ENCODE peak calls at places on chromosomes 3 and 15, in four cellular contexts. F is sigmoid colon, V is stomach, D is GM12878. C is an unnamed sample.

GRCh38 chr3:31613131-31613626 is 80.5 kb downstream of the STT3B start:
- DNase-seq in F (no peak), V (no peak), D (no peak), C (no peak)

GRCh38 chr15:96626936-96627577 is 296.6 kb downstream of the NR2F2 start:
- DNase-seq in F (no peak), V (no peak), D (no peak), C (no peak)

GRCh38 chr3:186534113-186534669 is 10.0 kb downstream of the CRYGS start:
- DNase-seq in F (no peak), V (no peak), D (peak; percentile 95), C (no peak)

GRCh38 chr15:76286231-76286879 is 24.9 kb downstream of the ETFA start:
- DNase-seq in F (no peak), V (no peak), D (peak; percentile 28), C (no peak)

GRCh38 chr15:71807691-71808091 is 2.7 kb upstream of the NR2E3 start:
- DNase-seq in F (no peak), V (no peak), D (no peak), C (no peak)

GRCh38 chr15:63727542-63727941 is 106.2 kb downstream of the HERC1 start:
- DNase-seq in F (no peak), V (no peak), D (no peak), C (no peak)

GRCh38 chr15:44726136-44726535 is 10.2 kb upstream of the TRIM69 start:
- DNase-seq in F (no peak), V (no peak), D (no peak), C (no peak)

GRCh38 chr15:25690673-25691543 is 172.2 kb downstream of the ATP10A start:
- DNase-seq in F (peak; percentile 55), V (no peak), D (no peak), C (peak; percentile 55)

GRCh38 chr3:75396316-75396802 is 267.8 kb upstream of the FRG2C start:
- DNase-seq in F (no peak), V (no peak), D (no peak), C (no peak)

GRCh38 chr3:71380096-71380495 is 203.4 kb downstream of the FOXP1 start:
- DNase-seq in F (no peak), V (no peak), D (no peak), C (no peak)

GRCh38 chr15:48645558-48646330 is at the start of gene FBN1:
- DNase-seq in F (peak; percentile 90), V (peak; percentile 31), D (peak; percentile 33), C (peak; percentile 24)

GRCh38 chr15:39704684-39705083 is 78.0 kb downstream of the FSIP1 start:
- DNase-seq in F (no peak), V (no peak), D (no peak), C (no peak)

GRCh38 chr3:54120657-54121403 is 1.5 kb upstream of the CACNA2D3 start:
- DNase-seq in F (peak; percentile 70), V (peak; percentile 27), D (no peak), C (no peak)

GRCh38 chr15:79023546-79023890 is 67.1 kb downstream of the RASGRF1 start:
- DNase-seq in F (no peak), V (no peak), D (no peak), C (no peak)

GRCh38 chr15:65344909-65345275 is 32.9 kb downstream of the IGDCC3 start:
- DNase-seq in F (no peak), V (no peak), D (no peak), C (no peak)

GRCh38 chr3:188526057-188526456 is 372.1 kb downstream of the LPP start:
- DNase-seq in F (peak; percentile 75), V (no peak), D (no peak), C (no peak)

GRCh38 chr15:23648920-23649515 is 1.4 kb upstream of the MAGEL2 start:
- DNase-seq in F (no peak), V (peak; percentile 48), D (no peak), C (no peak)

GRCh38 chr15:44340410-44340809 is 51.9 kb downstream of the GOLM2 start:
- DNase-seq in F (no peak), V (no peak), D (no peak), C (peak; percentile 34)

GRCh38 chr3:32684029-32684799 is 774 bp upstream of the CNOT10 start:
- DNase-seq in F (no peak), V (no peak), D (no peak), C (no peak)

GRCh38 chr15:100686021-100686724 is 83.8 kb downstream of the ASB7 start:
- DNase-seq in F (peak; percentile 79), V (no peak), D (no peak), C (no peak)

GRCh38 chr15:96398769-96399168 is 68.3 kb downstream of the NR2F2 start:
- DNase-seq in F (no peak), V (no peak), D (no peak), C (no peak)

GRCh38 chr3:116083686-116084085 is 361.6 kb downstream of the LSAMP start:
- DNase-seq in F (no peak), V (no peak), D (no peak), C (no peak)

GRCh38 chr15:31294067-31294466 is 32.6 kb upstream of the KLF13 start:
- DNase-seq in F (no peak), V (peak; percentile 8), D (no peak), C (no peak)

GRCh38 chr3:72177075-72178050 is 392.4 kb upstream of the PROK2 start:
- DNase-seq in F (peak; percentile 78), V (peak; percentile 28), D (no peak), C (peak; percentile 81)

GRCh38 chr3:147699175-147699838 is 290.1 kb downstream of the ZIC1 start:
- DNase-seq in F (no peak), V (no peak), D (no peak), C (no peak)

GRCh38 chr3:130393594-130393993 is 48.1 kb downstream of the COL6A5 start:
- DNase-seq in F (no peak), V (no peak), D (no peak), C (no peak)

GRCh38 chr15:31338318-31338878 is 11.8 kb downstream of the KLF13 start:
- DNase-seq in F (peak; percentile 66), V (peak; percentile 62), D (no peak), C (no peak)

GRCh38 chr3:48990636-48991421 is 788 bp downstream of the P4HTM start:
- DNase-seq in F (no peak), V (no peak), D (no peak), C (peak; percentile 42)

GRCh38 chr15:29688981-29689723 is 133.1 kb downstream of the TJP1 start:
- DNase-seq in F (no peak), V (no peak), D (no peak), C (no peak)

GRCh38 chr3:134367869-134368750 is 6.1 kb downstream of the AMOTL2 start:
- DNase-seq in F (peak; percentile 38), V (no peak), D (no peak), C (peak; percentile 14)
- TF ChIP-seq POLR2AphosphoS5 in F (no peak), V (no peak), D (no peak), C (no peak)

GRCh38 chr15:59186501-59186900 is 20.1 kb upstream of the LDHAL6B start:
- DNase-seq in F (no peak), V (no peak), D (no peak), C (no peak)

GRCh38 chr15:59189224-59189623 is 17.4 kb upstream of the LDHAL6B start:
- DNase-seq in F (no peak), V (no peak), D (no peak), C (no peak)

GRCh38 chr15:59194639-59195325 is 11.9 kb upstream of the LDHAL6B start:
- DNase-seq in F (no peak), V (no peak), D (no peak), C (no peak)

GRCh38 chr15:59190291-59190690 is 16.4 kb upstream of the LDHAL6B start:
- DNase-seq in F (no peak), V (no peak), D (no peak), C (no peak)

GRCh38 chr15:59191855-59192237 is 14.8 kb upstream of the LDHAL6B start:
- DNase-seq in F (no peak), V (no peak), D (no peak), C (no peak)
- TF ChIP-seq EP300 in F (no peak), V (no peak), D (no peak), C (no peak)

DNA sequence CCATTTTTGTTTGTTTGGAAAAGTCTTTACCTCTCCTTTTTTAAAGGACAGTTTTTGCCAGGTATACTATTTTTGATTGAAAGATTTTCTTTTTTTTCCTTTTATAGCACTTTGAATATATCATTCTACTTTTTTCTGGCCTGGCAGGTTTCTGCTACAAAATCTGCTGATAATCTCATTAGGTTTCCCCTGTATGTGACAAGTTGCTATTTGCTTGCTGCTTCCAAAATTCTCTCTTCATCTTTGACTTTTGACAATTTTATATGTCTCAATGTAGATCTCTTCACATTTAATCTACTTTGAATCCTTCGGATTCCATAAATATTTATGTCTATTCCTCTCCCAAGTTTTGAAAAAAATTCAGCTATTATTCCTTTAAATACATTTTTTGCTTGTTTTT is 838.5 kb downstream of the IGSF11 start:
- DNase-seq in F (no peak), V (no peak), D (no peak), C (no peak)
- H3K27ac ChIP-seq in F (no peak overlapping the region), V (no peak overlapping the region), D (no peak overlapping the region), C (no peak overlapping the region)

GRCh38 chr3:66702126-66702525 is 201.3 kb upstream of the LRIG1 start:
- DNase-seq in F (peak; percentile 90), V (no peak), D (no peak), C (no peak)
- TF ChIP-seq POLR2AphosphoS5 in F (peak; percentile 78), V (peak; percentile 33), D (no peak), C (no peak)

GRCh38 chr15:73052679-73053397 is 575 bp downstream of the NEO1 start:
- DNase-seq in F (peak; percentile 72), V (peak; percentile 29), D (no peak), C (peak; percentile 41)

GRCh38 chr15:73051402-73051810 is 857 bp upstream of the NEO1 start:
- DNase-seq in F (peak; percentile 79), V (peak; percentile 68), D (no peak), C (peak; percentile 60)

GRCh38 chr15:73050561-73051297 is 1.5 kb upstream of the NEO1 start:
- DNase-seq in F (no peak), V (no peak), D (no peak), C (no peak)

GRCh38 chr15:73053398-73053723 is 1.1 kb downstream of the NEO1 start:
- DNase-seq in F (no peak), V (no peak), D (no peak), C (no peak)

DNA sequence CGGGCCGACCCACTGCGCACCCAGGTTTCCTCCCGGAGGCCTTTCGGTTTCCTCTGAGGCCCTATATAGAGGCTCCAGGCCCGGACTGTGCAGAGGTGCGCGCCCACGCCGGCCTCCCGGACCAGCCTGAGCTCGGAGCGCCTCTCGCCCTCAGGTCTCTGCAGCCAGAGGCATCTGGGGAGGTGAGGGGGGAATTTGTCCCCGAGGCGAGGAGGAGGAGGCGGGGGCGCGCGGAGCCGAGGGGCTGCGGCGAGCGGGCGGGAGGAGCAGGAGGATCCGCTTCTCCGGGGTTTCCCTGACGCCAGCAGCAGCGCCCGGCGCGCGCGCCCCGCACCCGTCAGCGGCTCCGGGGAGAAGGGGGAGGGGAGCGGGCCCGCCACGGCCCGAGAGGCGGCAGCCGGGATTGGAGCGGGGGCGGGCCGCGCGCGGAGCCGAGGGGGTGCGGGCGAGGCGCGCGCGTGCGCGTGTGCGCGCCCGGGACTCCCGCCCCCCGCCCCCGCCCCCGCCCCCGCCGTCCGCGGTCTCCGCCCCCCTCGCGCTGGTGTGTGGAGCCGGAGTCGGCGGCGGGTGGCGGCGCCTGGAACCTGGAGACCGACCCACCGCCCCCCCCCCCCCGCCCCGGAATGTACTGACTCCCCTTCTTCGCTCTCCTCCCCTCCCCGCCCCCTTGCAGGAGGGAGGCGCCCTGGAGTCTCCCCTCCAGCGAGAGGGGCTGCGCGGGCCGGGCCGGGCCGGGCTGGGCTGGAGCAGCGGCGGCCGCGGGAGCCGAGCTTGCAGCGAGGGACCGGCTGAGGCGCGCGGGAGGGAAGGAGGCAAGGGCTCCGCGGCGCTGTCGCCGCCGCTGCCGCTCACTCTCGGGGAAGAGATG is at the start of gene NEO1:
- DNase-seq in F (peak; percentile 94), V (peak; percentile 89), D (no peak), C (peak; percentile 97)
- TF ChIP-seq EP300 in F (no peak), V (no peak), D (no peak), C (no peak)

GRCh38 chr3:52401551-52401950 is 43.4 kb downstream of the SEMA3G start:
- DNase-seq in F (no peak), V (no peak), D (no peak), C (no peak)
- H3K27ac ChIP-seq in F (no peak overlapping the region), V (no peak overlapping the region), D (no peak overlapping the region), C (no peak overlapping the region)

C was measured in upper lobe of left lung.